ENCODE peak calls at places on chromosomes 5 and 9, in six cellular contexts. One of them, this sample, is unnamed.

GRCh38 chr9:6247266-6247665 is 31.7 kb downstream of the IL33 start:
- DNase-seq in K562: no peak
- DNase-seq in H1: no peak
- DNase-seq in SK-N-SH: no peak
- DNase-seq in HepG2: no peak
- DNase-seq in GM12878: no peak
- DNase-seq in this sample: no peak

GRCh38 chr9:96441798-96442445 is 8.0 kb upstream of the HABP4 start:
- DNase-seq in GM12878: no peak
- DNase-seq in K562: peak
- DNase-seq in HepG2: peak
- DNase-seq in H1: no peak
- DNase-seq in SK-N-SH: no peak
- DNase-seq in this sample: no peak

GRCh38 chr5:11602298-11602697 is 301.9 kb downstream of the CTNND2 start:
- DNase-seq in GM12878: no peak
- DNase-seq in HepG2: peak
- DNase-seq in K562: peak
- DNase-seq in SK-N-SH: peak
- DNase-seq in H1: no peak
- DNase-seq in this sample: no peak

GRCh38 chr5:1226231-1226630 is 1.1 kb downstream of the SLC6A18 start:
- DNase-seq in SK-N-SH: no peak
- DNase-seq in GM12878: no peak
- DNase-seq in H1: no peak
- DNase-seq in K562: no peak
- DNase-seq in HepG2: no peak
- DNase-seq in this sample: no peak

GRCh38 chr9:98410185-98410697 is 154.8 kb upstream of the TBC1D2 start:
- DNase-seq in K562: peak
- DNase-seq in H1: no peak
- DNase-seq in SK-N-SH: peak
- DNase-seq in HepG2: peak
- DNase-seq in GM12878: no peak
- DNase-seq in this sample: no peak

GRCh38 chr9:99057665-99058625 is 47.0 kb upstream of the TGFBR1 start:
- DNase-seq in SK-N-SH: no peak
- DNase-seq in H1: no peak
- DNase-seq in GM12878: peak
- DNase-seq in K562: peak
- DNase-seq in HepG2: no peak
- DNase-seq in this sample: no peak

GRCh38 chr5:123422433-123423277 is 548 bp downstream of the CEP120 start:
- DNase-seq in K562: no peak
- DNase-seq in HepG2: peak
- DNase-seq in GM12878: no peak
- DNase-seq in H1: no peak
- DNase-seq in SK-N-SH: no peak
- DNase-seq in this sample: no peak

GRCh38 chr5:68396722-68397121 is 181.2 kb downstream of the PIK3R1 start:
- DNase-seq in K562: no peak
- DNase-seq in HepG2: peak
- DNase-seq in GM12878: no peak
- DNase-seq in H1: no peak
- DNase-seq in SK-N-SH: no peak
- DNase-seq in this sample: no peak

GRCh38 chr9:136799079-136799853 is 3.1 kb downstream of the CCDC183 start:
- DNase-seq in K562: no peak
- DNase-seq in GM12878: no peak
- DNase-seq in SK-N-SH: no peak
- DNase-seq in H1: no peak
- DNase-seq in HepG2: peak
- DNase-seq in this sample: no peak

GRCh38 chr9:136055715-136056545 is 39.2 kb downstream of the NACC2 start:
- DNase-seq in SK-N-SH: peak
- DNase-seq in H1: peak
- DNase-seq in HepG2: no peak
- DNase-seq in K562: no peak
- DNase-seq in GM12878: no peak
- DNase-seq in this sample: no peak

GRCh38 chr5:98593418-98593817 is 180.0 kb upstream of the RGMB start:
- DNase-seq in SK-N-SH: no peak
- DNase-seq in HepG2: no peak
- DNase-seq in H1: no peak
- DNase-seq in K562: no peak
- DNase-seq in GM12878: no peak
- DNase-seq in this sample: no peak

GRCh38 chr9:104869801-104870200 is 58.2 kb downstream of the ABCA1 start:
- DNase-seq in HepG2: no peak
- DNase-seq in SK-N-SH: no peak
- DNase-seq in K562: no peak
- DNase-seq in H1: no peak
- DNase-seq in GM12878: no peak
- DNase-seq in this sample: no peak

GRCh38 chr5:109692011-109692410 is 2.3 kb downstream of the MAN2A1 start:
- DNase-seq in K562: no peak
- DNase-seq in H1: no peak
- DNase-seq in HepG2: no peak
- DNase-seq in SK-N-SH: no peak
- DNase-seq in GM12878: no peak
- DNase-seq in this sample: no peak

GRCh38 chr9:134683714-134684374 is 42.2 kb downstream of the COL5A1 start:
- DNase-seq in HepG2: no peak
- DNase-seq in K562: no peak
- DNase-seq in H1: no peak
- DNase-seq in GM12878: no peak
- DNase-seq in SK-N-SH: no peak
- DNase-seq in this sample: no peak

GRCh38 chr9:88414298-88414697 is 26.1 kb downstream of the SPIN1 start:
- DNase-seq in SK-N-SH: no peak
- DNase-seq in H1: no peak
- DNase-seq in HepG2: no peak
- DNase-seq in GM12878: no peak
- DNase-seq in K562: no peak
- DNase-seq in this sample: no peak

GRCh38 chr9:2241461-2241874 is 226.3 kb downstream of the SMARCA2 start:
- DNase-seq in H1: peak
- DNase-seq in K562: peak
- DNase-seq in GM12878: no peak
- DNase-seq in SK-N-SH: peak
- DNase-seq in HepG2: no peak
- DNase-seq in this sample: no peak

GRCh38 chr5:90410178-90410762 is 714 bp upstream of the CETN3 start:
- DNase-seq in HepG2: peak
- DNase-seq in SK-N-SH: no peak
- DNase-seq in H1: no peak
- DNase-seq in GM12878: no peak
- DNase-seq in K562: no peak
- DNase-seq in this sample: no peak

GRCh38 chr5:156991714-156992113 is 28.7 kb upstream of the TIMD4 start:
- DNase-seq in GM12878: no peak
- DNase-seq in K562: no peak
- DNase-seq in SK-N-SH: no peak
- DNase-seq in H1: no peak
- DNase-seq in HepG2: peak
- DNase-seq in this sample: peak

GRCh38 chr9:21402387-21403247 is 6.3 kb upstream of the IFNA8 start:
- DNase-seq in SK-N-SH: peak
- DNase-seq in HepG2: no peak
- DNase-seq in H1: peak
- DNase-seq in GM12878: no peak
- DNase-seq in K562: no peak
- DNase-seq in this sample: no peak

GRCh38 chr5:473344-474192 is 30.6 kb downstream of the EXOC3 start:
- DNase-seq in K562: no peak
- DNase-seq in HepG2: peak
- DNase-seq in GM12878: no peak
- DNase-seq in H1: peak
- DNase-seq in SK-N-SH: peak
- DNase-seq in this sample: no peak

GRCh38 chr5:57117601-57118000 is 56.3 kb upstream of the GPBP1 start:
- DNase-seq in GM12878: peak
- DNase-seq in K562: no peak
- DNase-seq in H1: no peak
- DNase-seq in SK-N-SH: no peak
- DNase-seq in HepG2: no peak
- DNase-seq in this sample: no peak

GRCh38 chr5:92409131-92409530 is 1026.0 kb upstream of the ARRDC3 start:
- DNase-seq in SK-N-SH: no peak
- DNase-seq in K562: no peak
- DNase-seq in HepG2: no peak
- DNase-seq in GM12878: no peak
- DNase-seq in H1: no peak
- DNase-seq in this sample: no peak

GRCh38 chr5:168007286-168007685 is 284.2 kb upstream of the WWC1 start:
- DNase-seq in K562: no peak
- DNase-seq in SK-N-SH: no peak
- DNase-seq in HepG2: no peak
- DNase-seq in GM12878: no peak
- DNase-seq in H1: no peak
- DNase-seq in this sample: no peak

GRCh38 chr9:136430591-136431234 is 8.9 kb downstream of the INPP5E start:
- DNase-seq in H1: no peak
- DNase-seq in GM12878: no peak
- DNase-seq in HepG2: no peak
- DNase-seq in K562: no peak
- DNase-seq in SK-N-SH: no peak
- DNase-seq in this sample: no peak

GRCh38 chr5:77390222-77390621 is 101.9 kb downstream of the WDR41 start:
- DNase-seq in H1: no peak
- DNase-seq in SK-N-SH: no peak
- DNase-seq in K562: no peak
- DNase-seq in GM12878: no peak
- DNase-seq in HepG2: no peak
- DNase-seq in this sample: no peak

GRCh38 chr5:65382582-65382981 is 99.1 kb downstream of the ADAMTS6 start:
- DNase-seq in SK-N-SH: no peak
- DNase-seq in GM12878: no peak
- DNase-seq in K562: no peak
- DNase-seq in HepG2: no peak
- DNase-seq in H1: no peak
- DNase-seq in this sample: no peak
- TF ChIP-seq YY1 in SK-N-SH: no peak
- TF ChIP-seq YY1 in GM12878: no peak
- TF ChIP-seq YY1 in K562: no peak
- TF ChIP-seq YY1 in HepG2: no peak
- TF ChIP-seq YY1 in H1: no peak
- TF ChIP-seq YY1 in this sample: no peak

DNA sequence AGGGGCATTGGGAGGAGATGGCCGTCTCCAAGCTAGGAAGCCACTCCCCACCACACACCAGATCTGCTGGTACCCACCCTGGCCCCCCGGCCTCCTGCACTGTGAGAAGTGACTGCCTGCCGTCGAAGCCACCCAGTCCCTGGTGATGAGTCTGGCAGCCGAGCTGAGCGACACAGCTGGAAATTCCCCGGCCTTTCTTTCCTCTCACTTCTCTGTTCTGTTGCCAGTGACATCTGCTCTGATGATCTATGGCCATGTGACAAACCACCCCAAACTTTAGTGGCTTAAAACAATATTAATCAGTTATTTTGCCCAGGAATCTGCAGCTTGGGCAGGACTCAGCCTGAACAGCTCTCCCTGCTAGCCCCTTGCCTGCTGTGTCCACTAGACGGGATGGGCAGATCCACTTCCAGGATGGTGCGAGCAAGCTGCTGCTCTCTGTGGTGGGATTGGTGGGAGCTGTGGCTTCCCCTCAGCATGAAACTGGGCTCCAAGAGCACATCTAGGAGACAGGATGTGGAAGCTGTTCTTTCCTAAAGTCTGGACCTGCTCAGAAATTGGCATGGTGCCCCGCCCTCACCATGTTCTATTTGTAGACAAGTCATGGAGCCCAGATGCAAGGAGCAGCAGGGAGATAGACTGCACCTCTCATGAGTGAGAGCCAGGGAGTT is 211.2 kb downstream of the GADD45G start:
- DNase-seq in HepG2: no peak
- DNase-seq in GM12878: peak
- DNase-seq in SK-N-SH: no peak
- DNase-seq in K562: no peak
- DNase-seq in H1: no peak
- DNase-seq in this sample: no peak
- TF ChIP-seq SIN3A in HepG2: no peak
- TF ChIP-seq SIN3A in GM12878: no peak
- TF ChIP-seq SIN3A in SK-N-SH: no peak
- TF ChIP-seq SIN3A in K562: no peak
- TF ChIP-seq SIN3A in H1: no peak
- TF ChIP-seq SIN3A in this sample: no peak

GRCh38 chr9:121288874-121289553 is 21.1 kb downstream of the GSN start:
- DNase-seq in H1: peak
- DNase-seq in K562: no peak
- DNase-seq in HepG2: peak
- DNase-seq in SK-N-SH: no peak
- DNase-seq in GM12878: no peak
- DNase-seq in this sample: no peak
- TF ChIP-seq YY1 in H1: no peak
- TF ChIP-seq YY1 in K562: no peak
- TF ChIP-seq YY1 in HepG2: no peak
- TF ChIP-seq YY1 in SK-N-SH: no peak
- TF ChIP-seq YY1 in GM12878: no peak
- TF ChIP-seq YY1 in this sample: no peak

GRCh38 chr5:110726249-110727024 is at the start of gene TMEM232:
- DNase-seq in H1: peak
- DNase-seq in GM12878: peak
- DNase-seq in K562: peak
- DNase-seq in HepG2: peak
- DNase-seq in SK-N-SH: peak
- DNase-seq in this sample: no peak
- TF ChIP-seq SIN3A in H1: no peak
- TF ChIP-seq SIN3A in GM12878: no peak
- TF ChIP-seq SIN3A in K562: no peak
- TF ChIP-seq SIN3A in HepG2: peak
- TF ChIP-seq SIN3A in SK-N-SH: no peak
- TF ChIP-seq SIN3A in this sample: no peak

GRCh38 chr5:114185274-114185673 is 176.6 kb upstream of the KCNN2 start:
- DNase-seq in SK-N-SH: no peak
- DNase-seq in GM12878: no peak
- DNase-seq in H1: no peak
- DNase-seq in K562: no peak
- DNase-seq in HepG2: no peak
- DNase-seq in this sample: no peak
- TF ChIP-seq YY1 in SK-N-SH: no peak
- TF ChIP-seq YY1 in GM12878: no peak
- TF ChIP-seq YY1 in H1: no peak
- TF ChIP-seq YY1 in K562: no peak
- TF ChIP-seq YY1 in HepG2: no peak
- TF ChIP-seq YY1 in this sample: no peak